ENCODE peak calls at places on chromosomes 7 and 10, in ten cellular contexts. O is colonic mucosa; G is NCI-H774; T is uterus; V is left lobe of liver; J is brain pericyte; M is NCI-H1092; E is HFFc6; Q is central memory CD8-positive, alpha-beta T cell; L is amniotic epithelial cell. N is an unnamed sample.

GRCh38 chr10:43315096-43315495 is 48.2 kb upstream of the RASGEF1A start:
- DNase-seq in O (peak), G (no peak), T (no peak), V (no peak), J (no peak), M (no peak), E (no peak), Q (no peak), L (no peak), N (no peak)

GRCh38 chr7:149448961-149449360 is 11.9 kb downstream of the ZNF777 start:
- DNase-seq in O (peak), G (no peak), T (no peak), V (no peak), J (no peak), M (no peak), E (no peak), Q (no peak), L (no peak), N (no peak)

GRCh38 chr7:105989686-105990085 is 26.6 kb downstream of the CDHR3 start:
- DNase-seq in O (no peak), G (no peak), T (no peak), V (no peak), J (no peak), M (no peak), E (no peak), Q (no peak), L (no peak), N (no peak)

GRCh38 chr10:119020627-119020946 is 8.9 kb upstream of the NANOS1 start:
- DNase-seq in O (no peak), G (no peak), T (no peak), V (no peak), J (no peak), M (no peak), E (no peak), Q (no peak), L (peak), N (no peak)

GRCh38 chr7:127760436-127761031 is 108.5 kb downstream of the SND1 start:
- DNase-seq in O (no peak), G (no peak), T (no peak), V (no peak), J (no peak), M (no peak), E (no peak), Q (no peak), L (no peak), N (no peak)

GRCh38 chr7:51064688-51065087 is 251.9 kb downstream of the COBL start:
- DNase-seq in O (no peak), G (no peak), T (no peak), V (no peak), J (no peak), M (no peak), E (no peak), Q (no peak), L (no peak), N (no peak)

GRCh38 chr7:16369851-16370250 is 51.5 kb downstream of the CRPPA start:
- DNase-seq in O (peak), G (no peak), T (no peak), V (no peak), J (no peak), M (no peak), E (no peak), Q (no peak), L (no peak), N (no peak)

GRCh38 chr10:119737827-119738226 is 12.0 kb downstream of the INPP5F start:
- DNase-seq in O (peak), G (no peak), T (peak), V (no peak), J (no peak), M (no peak), E (peak), Q (no peak), L (peak), N (no peak)

GRCh38 chr7:122887198-122887597 is 938 bp upstream of the CADPS2 start:
- DNase-seq in O (peak), G (peak), T (peak), V (peak), J (no peak), M (peak), E (no peak), Q (no peak), L (peak), N (peak)

GRCh38 chr10:63765126-63765525 is 243.9 kb downstream of the REEP3 start:
- DNase-seq in O (no peak), G (no peak), T (no peak), V (no peak), J (no peak), M (no peak), E (peak), Q (no peak), L (no peak), N (no peak)

GRCh38 chr7:147992698-147993097 is 597.9 kb upstream of the C7orf33 start:
- DNase-seq in O (no peak), G (no peak), T (no peak), V (no peak), J (no peak), M (no peak), E (no peak), Q (no peak), L (no peak), N (no peak)

GRCh38 chr10:48901152-48901705 is 38.4 kb downstream of the LRRC18 start:
- DNase-seq in O (no peak), G (no peak), T (no peak), V (no peak), J (no peak), M (no peak), E (no peak), Q (no peak), L (no peak), N (no peak)

GRCh38 chr7:2873686-2874551 is 29.8 kb upstream of the GNA12 start:
- DNase-seq in O (no peak), G (no peak), T (no peak), V (no peak), J (no peak), M (no peak), E (peak), Q (no peak), L (peak), N (no peak)

GRCh38 chr7:47216439-47216838 is 365.5 kb downstream of the TNS3 start:
- DNase-seq in O (no peak), G (no peak), T (no peak), V (no peak), J (no peak), M (no peak), E (no peak), Q (no peak), L (no peak), N (no peak)

GRCh38 chr7:129952164-129952652 is 552 bp downstream of the UBE2H start:
- DNase-seq in O (peak), G (no peak), T (peak), V (peak), J (no peak), M (no peak), E (peak), Q (peak), L (no peak), N (peak)

GRCh38 chr10:127570036-127570435 is 20.9 kb downstream of the NPS start:
- DNase-seq in O (no peak), G (no peak), T (no peak), V (no peak), J (no peak), M (no peak), E (no peak), Q (no peak), L (no peak), N (no peak)

GRCh38 chr10:85648279-85648754 is 718.3 kb downstream of the GRID1 start:
- DNase-seq in O (no peak), G (no peak), T (no peak), V (no peak), J (no peak), M (no peak), E (no peak), Q (no peak), L (no peak), N (no peak)

GRCh38 chr7:90708841-90709317 is 112.8 kb downstream of the CDK14 start:
- DNase-seq in O (peak), G (no peak), T (no peak), V (no peak), J (no peak), M (peak), E (peak), Q (no peak), L (peak), N (no peak)

GRCh38 chr10:101660268-101660667 is 34.7 kb downstream of the FBXW4 start:
- DNase-seq in O (no peak), G (no peak), T (no peak), V (no peak), J (no peak), M (no peak), E (no peak), Q (no peak), L (no peak), N (no peak)

GRCh38 chr10:3783313-3783689 is 1.7 kb downstream of the KLF6 start:
- DNase-seq in O (peak), G (no peak), T (peak), V (no peak), J (no peak), M (peak), E (peak), Q (peak), L (peak), N (no peak)

GRCh38 chr10:130648807-130649206 is 512.6 kb downstream of the GLRX3 start:
- DNase-seq in O (no peak), G (no peak), T (no peak), V (no peak), J (no peak), M (no peak), E (no peak), Q (no peak), L (no peak), N (no peak)

GRCh38 chr10:110209399-110209925 is 2.1 kb downstream of the MXI1 start:
- DNase-seq in O (no peak), G (no peak), T (peak), V (peak), J (no peak), M (peak), E (peak), Q (no peak), L (peak), N (peak)

GRCh38 chr7:82945480-82945879 is 217.2 kb downstream of the PCLO start:
- DNase-seq in O (no peak), G (no peak), T (no peak), V (no peak), J (no peak), M (no peak), E (no peak), Q (no peak), L (no peak), N (no peak)

GRCh38 chr7:129270077-129270476 is 45.2 kb downstream of the AHCYL2 start:
- DNase-seq in O (no peak), G (no peak), T (no peak), V (no peak), J (no peak), M (no peak), E (no peak), Q (no peak), L (no peak), N (no peak)

GRCh38 chr7:81025360-81025759 is 106.5 kb upstream of the SEMA3C start:
- DNase-seq in O (no peak), G (no peak), T (no peak), V (no peak), J (no peak), M (no peak), E (no peak), Q (no peak), L (no peak), N (no peak)

GRCh38 chr7:42672339-42672990 is 239.4 kb downstream of the C7orf25 start:
- DNase-seq in O (no peak), G (no peak), T (no peak), V (no peak), J (no peak), M (no peak), E (no peak), Q (no peak), L (peak), N (no peak)

GRCh38 chr7:109579876-109580275 is 1010.2 kb downstream of the DNAJB9 start:
- DNase-seq in O (no peak), G (no peak), T (no peak), V (no peak), J (no peak), M (no peak), E (no peak), Q (no peak), L (no peak), N (no peak)

GRCh38 chr7:28714452-28715120 is 243.5 kb downstream of the TRIL start:
- DNase-seq in O (no peak), G (no peak), T (no peak), V (no peak), J (no peak), M (no peak), E (no peak), Q (no peak), L (no peak), N (no peak)

GRCh38 chr7:39688611-39689485 is 65.5 kb downstream of the RALA start:
- DNase-seq in O (no peak), G (no peak), T (no peak), V (no peak), J (no peak), M (no peak), E (peak), Q (no peak), L (no peak), N (no peak)

GRCh38 chr10:21727452-21728168 is 193.6 kb downstream of the MLLT10 start:
- DNase-seq in O (peak), G (no peak), T (no peak), V (no peak), J (no peak), M (no peak), E (peak), Q (no peak), L (peak), N (no peak)

GRCh38 chr7:105017263-105018051 is 3.5 kb downstream of the KMT2E start:
- DNase-seq in O (no peak), G (no peak), T (no peak), V (no peak), J (no peak), M (no peak), E (no peak), Q (no peak), L (no peak), N (no peak)

GRCh38 chr10:28640551-28640950 is 36.8 kb upstream of the BAMBI start:
- DNase-seq in O (no peak), G (no peak), T (no peak), V (no peak), J (no peak), M (no peak), E (no peak), Q (no peak), L (no peak), N (no peak)

GRCh38 chr7:66698652-66699205 is 41.8 kb upstream of the RABGEF1 start:
- DNase-seq in O (no peak), G (no peak), T (no peak), V (no peak), J (no peak), M (no peak), E (no peak), Q (no peak), L (no peak), N (no peak)

N was measured in left ventricle myocardium inferior.